ENCODE peak calls at places on chromosomes 16 and 17, in four cellular contexts. One of them, this sample, is unnamed.

GRCh38 chr16:86355951-86356350 is 154.4 kb upstream of the FOXF1 start:
- DNase-seq in breast epithelium: no peak
- DNase-seq in K562: no peak
- DNase-seq in prostate gland: no peak
- DNase-seq in this sample: no peak

GRCh38 chr16:87335306-87335967 is 18.2 kb upstream of the C16orf95 start:
- DNase-seq in prostate gland: no peak
- DNase-seq in breast epithelium: no peak
- DNase-seq in K562: no peak
- DNase-seq in this sample: no peak

GRCh38 chr17:30570191-30570590 is 93.0 kb downstream of the GOSR1 start:
- DNase-seq in breast epithelium: peak; percentile 28
- DNase-seq in prostate gland: no peak
- DNase-seq in K562: no peak
- DNase-seq in this sample: no peak

GRCh38 chr17:30599424-30600061 is 122.3 kb downstream of the GOSR1 start:
- DNase-seq in prostate gland: no peak
- DNase-seq in K562: no peak
- DNase-seq in breast epithelium: no peak
- DNase-seq in this sample: no peak

GRCh38 chr16:1825864-1826690 is 548 bp downstream of the HAGH start:
- DNase-seq in K562: no peak
- DNase-seq in prostate gland: no peak
- DNase-seq in breast epithelium: no peak
- DNase-seq in this sample: no peak

GRCh38 chr17:9575381-9576072 is at the start of gene STX8:
- DNase-seq in breast epithelium: peak; percentile 85
- DNase-seq in K562: peak; percentile 77
- DNase-seq in prostate gland: peak; percentile 87
- DNase-seq in this sample: peak; percentile 94

GRCh38 chr16:87076950-87077749 is 240.0 kb downstream of the C16orf95 start:
- DNase-seq in breast epithelium: no peak
- DNase-seq in prostate gland: no peak
- DNase-seq in K562: peak; percentile 53
- DNase-seq in this sample: peak; percentile 59

GRCh38 chr17:158379-158778 is 21.0 kb downstream of the SCGB1C2 start:
- DNase-seq in K562: no peak
- DNase-seq in prostate gland: no peak
- DNase-seq in breast epithelium: no peak
- DNase-seq in this sample: no peak

GRCh38 chr16:84048306-84048705 is 5.7 kb upstream of the SLC38A8 start:
- DNase-seq in prostate gland: peak; percentile 24
- DNase-seq in K562: peak; percentile 34
- DNase-seq in breast epithelium: no peak
- DNase-seq in this sample: peak; percentile 40

GRCh38 chr16:86466695-86467406 is 43.5 kb upstream of the FOXF1 start:
- DNase-seq in K562: no peak
- DNase-seq in breast epithelium: no peak
- DNase-seq in prostate gland: no peak
- DNase-seq in this sample: peak; percentile 94

GRCh38 chr17:76154292-76154691 is 13.2 kb upstream of the FOXJ1 start:
- DNase-seq in prostate gland: no peak
- DNase-seq in K562: no peak
- DNase-seq in breast epithelium: no peak
- DNase-seq in this sample: no peak

GRCh38 chr17:47831934-47832327 is 461 bp downstream of the LRRC46 start:
- DNase-seq in K562: no peak
- DNase-seq in breast epithelium: no peak
- DNase-seq in prostate gland: no peak
- DNase-seq in this sample: no peak

GRCh38 chr17:19307521-19307920 is 55.0 kb downstream of the B9D1 start:
- DNase-seq in prostate gland: no peak
- DNase-seq in K562: no peak
- DNase-seq in breast epithelium: no peak
- DNase-seq in this sample: peak; percentile 27
- H3K4me1 ChIP-seq in prostate gland: no peaks in the 10 kb centered on the region
- H3K4me1 ChIP-seq in K562: peaks cover 34% of the 10 kb centered on the region
- H3K4me1 ChIP-seq in breast epithelium: no peaks in the 10 kb centered on the region
- H3K4me1 ChIP-seq in this sample: no peaks in the 10 kb centered on the region

GRCh38 chr16:89738072-89738377 is 16.7 kb downstream of the ZNF276 start:
- DNase-seq in K562: no peak
- DNase-seq in breast epithelium: no peak
- DNase-seq in prostate gland: no peak
- DNase-seq in this sample: no peak
- TF ChIP-seq POLR2AphosphoS5 in K562: no peak
- TF ChIP-seq POLR2AphosphoS5 in breast epithelium: no peak
- TF ChIP-seq POLR2AphosphoS5 in prostate gland: no peak
- TF ChIP-seq POLR2AphosphoS5 in this sample: no peak

GRCh38 chr17:38868968-38869646 is 751 bp upstream of the LASP1 start:
- DNase-seq in K562: peak; percentile 62
- DNase-seq in breast epithelium: peak; percentile 97
- DNase-seq in prostate gland: peak; percentile 85
- DNase-seq in this sample: peak; percentile 97
- TF ChIP-seq CTCF in K562: peak; percentile 67
- TF ChIP-seq CTCF in breast epithelium: no peak
- TF ChIP-seq CTCF in prostate gland: no peak
- TF ChIP-seq CTCF in this sample: no peak

GRCh38 chr16:73037845-73038570 is 9.9 kb downstream of the ZFHX3 start:
- DNase-seq in prostate gland: no peak
- DNase-seq in K562: peak; percentile 38
- DNase-seq in breast epithelium: peak; percentile 20
- DNase-seq in this sample: peak; percentile 63
- H3K4me1 ChIP-seq in prostate gland: peaks cover 18% of the 10 kb centered on the region
- H3K4me1 ChIP-seq in K562: peaks cover 13% of the 10 kb centered on the region
- H3K4me1 ChIP-seq in breast epithelium: no peaks in the 10 kb centered on the region
- H3K4me1 ChIP-seq in this sample: peaks cover 90% of the 10 kb centered on the region

DNA sequence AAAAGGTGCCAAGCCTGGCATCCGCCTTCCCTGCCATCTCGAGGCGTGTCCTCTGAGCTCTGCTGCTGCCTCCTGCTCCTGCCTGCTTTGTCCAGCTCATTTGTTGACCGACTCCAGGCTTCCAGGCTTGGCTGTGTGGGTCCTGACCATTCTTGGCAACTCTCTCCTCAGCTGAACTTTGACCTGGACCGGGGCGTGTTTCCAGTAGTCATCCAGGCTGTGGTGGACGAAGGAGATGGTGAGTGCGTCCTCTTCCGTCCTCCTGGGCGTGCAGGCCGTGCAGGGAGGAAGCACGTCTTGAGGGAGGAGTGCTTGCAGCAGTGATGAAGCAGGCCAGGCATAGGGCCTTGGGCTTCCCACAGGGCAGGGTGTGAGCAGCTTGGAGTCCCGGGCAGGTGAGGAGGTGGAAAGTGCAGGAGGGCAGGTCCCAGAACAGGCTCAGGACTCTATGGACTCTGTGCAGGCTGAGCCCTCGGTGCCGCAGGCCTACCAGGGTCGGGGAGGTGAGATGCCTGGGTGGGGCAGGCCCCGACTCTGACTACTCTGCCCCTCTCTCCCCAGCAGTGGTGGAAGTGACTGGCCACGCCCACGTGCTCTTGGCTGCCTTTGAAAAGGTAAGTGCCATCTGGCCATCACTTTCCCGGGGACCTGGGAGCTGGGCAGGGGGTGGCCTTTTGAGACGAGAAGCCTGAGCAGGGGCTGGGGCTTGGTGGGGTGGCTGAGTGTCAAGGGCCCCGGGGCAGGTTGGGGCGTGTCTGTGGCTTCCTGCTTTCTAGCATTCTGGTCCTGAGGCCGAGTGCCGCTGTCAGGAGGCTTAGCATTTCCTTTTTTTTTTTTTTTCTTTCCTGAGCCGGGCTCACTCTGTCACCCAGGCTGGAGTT is 28.6 kb upstream of the NUDT16L1 start:
- DNase-seq in K562: no peak
- DNase-seq in prostate gland: no peak
- DNase-seq in breast epithelium: no peak
- DNase-seq in this sample: no peak
- TF ChIP-seq POLR2AphosphoS5 in K562: no peak
- TF ChIP-seq POLR2AphosphoS5 in prostate gland: no peak
- TF ChIP-seq POLR2AphosphoS5 in breast epithelium: no peak
- TF ChIP-seq POLR2AphosphoS5 in this sample: no peak

DNA sequence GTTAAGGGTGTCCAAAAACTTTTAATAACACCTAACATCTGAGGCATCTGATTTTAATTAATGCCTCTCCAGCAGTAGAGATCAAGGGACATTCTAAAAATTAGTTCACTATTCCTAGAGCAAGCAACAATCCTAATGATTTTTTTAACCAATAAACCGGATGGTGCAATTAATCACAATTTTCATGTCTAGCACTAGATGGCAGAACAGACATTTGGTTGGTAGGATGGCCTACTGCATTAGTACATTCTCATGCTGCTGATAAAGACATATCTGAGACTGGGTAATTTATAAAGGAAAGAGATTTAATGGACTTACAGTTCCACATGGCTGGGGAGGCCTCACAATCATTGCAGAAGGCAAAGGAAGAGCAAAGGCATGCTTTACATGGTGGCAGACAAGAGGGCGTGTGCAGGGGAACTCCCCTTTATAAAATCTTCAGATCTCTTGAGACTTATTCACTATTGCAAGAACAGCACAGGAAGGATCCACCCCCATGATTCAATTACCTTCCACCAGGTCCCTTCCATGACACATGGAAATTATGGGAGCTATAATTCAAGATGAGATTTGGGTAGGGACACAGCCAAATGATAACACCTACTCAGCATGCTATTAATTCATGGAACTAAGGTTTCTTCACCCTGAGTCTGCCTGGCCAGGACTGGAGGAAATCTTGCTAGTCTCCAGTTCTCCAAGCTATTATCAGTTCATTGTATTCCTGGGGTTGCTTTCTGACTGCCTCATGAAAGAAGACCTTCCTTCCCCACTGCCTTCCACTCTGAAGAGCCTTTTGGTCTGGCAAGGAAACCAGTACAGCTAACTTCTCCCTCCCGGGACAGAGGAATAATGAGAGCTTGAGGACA is 24.8 kb downstream of the HS3ST3A1 start:
- DNase-seq in breast epithelium: no peak
- DNase-seq in prostate gland: no peak
- DNase-seq in K562: no peak
- DNase-seq in this sample: no peak
- TF ChIP-seq CTCF in breast epithelium: no peak
- TF ChIP-seq CTCF in prostate gland: no peak
- TF ChIP-seq CTCF in K562: no peak
- TF ChIP-seq CTCF in this sample: no peak

DNA sequence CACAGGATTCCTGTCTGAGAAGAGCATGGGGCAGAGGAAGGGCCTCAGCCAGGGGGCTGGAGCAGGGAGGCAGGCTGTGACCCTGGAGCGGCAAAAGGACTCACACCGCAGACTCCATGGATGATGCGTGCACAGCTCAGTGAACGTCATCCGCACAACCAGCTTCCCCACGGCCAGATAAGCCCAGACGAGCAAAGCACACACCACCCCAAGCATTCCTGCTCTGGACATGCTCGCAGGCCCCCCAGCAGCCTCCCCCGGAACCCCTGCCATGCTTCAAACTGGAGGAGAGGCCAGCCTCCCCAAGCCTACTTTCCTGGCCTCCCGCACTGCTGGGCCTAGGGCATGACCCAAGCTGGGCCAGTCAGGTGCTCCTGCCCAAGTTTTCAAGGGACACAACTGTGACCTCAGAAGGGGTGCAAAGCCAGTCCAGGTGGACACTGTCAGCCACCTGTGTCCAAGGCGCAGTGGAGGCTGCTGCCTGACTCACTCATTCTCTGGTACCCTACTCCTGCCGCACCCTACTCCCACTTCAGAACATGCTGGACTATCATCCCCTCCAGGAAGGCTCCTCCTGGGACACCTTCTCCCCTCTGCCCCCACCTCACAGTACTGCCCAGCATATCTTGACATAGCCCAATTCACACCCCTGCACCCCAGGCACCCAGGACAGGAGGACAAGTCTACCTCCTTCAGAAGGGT is 4.8 kb downstream of the BCAR1 start:
- DNase-seq in prostate gland: no peak
- DNase-seq in K562: no peak
- DNase-seq in breast epithelium: no peak
- DNase-seq in this sample: no peak
- H3K4me1 ChIP-seq in prostate gland: peaks cover 33% of the 10 kb centered on the region
- H3K4me1 ChIP-seq in K562: peaks cover 17% of the 10 kb centered on the region
- H3K4me1 ChIP-seq in breast epithelium: peaks cover 19% of the 10 kb centered on the region
- H3K4me1 ChIP-seq in this sample: peaks cover 76% of the 10 kb centered on the region

GRCh38 chr17:72407336-72408121 is 286.7 kb downstream of the SOX9 start:
- DNase-seq in K562: no peak
- DNase-seq in breast epithelium: peak; percentile 84
- DNase-seq in prostate gland: peak; percentile 88
- DNase-seq in this sample: peak; percentile 80
- TF ChIP-seq POLR2AphosphoS5 in K562: no peak
- TF ChIP-seq POLR2AphosphoS5 in breast epithelium: peak; percentile 59
- TF ChIP-seq POLR2AphosphoS5 in prostate gland: peak; percentile 93
- TF ChIP-seq POLR2AphosphoS5 in this sample: no peak

GRCh38 chr16:20707461-20707860 is 10.0 kb upstream of the ACSM1 start:
- DNase-seq in K562: no peak
- DNase-seq in prostate gland: peak; percentile 79
- DNase-seq in breast epithelium: no peak
- DNase-seq in this sample: no peak

GRCh38 chr16:20711277-20711911 is 13.9 kb upstream of the ACSM1 start:
- DNase-seq in prostate gland: no peak
- DNase-seq in K562: no peak
- DNase-seq in breast epithelium: no peak
- DNase-seq in this sample: peak; percentile 85
- TF ChIP-seq CTCF in prostate gland: no peak
- TF ChIP-seq CTCF in K562: no peak
- TF ChIP-seq CTCF in breast epithelium: no peak
- TF ChIP-seq CTCF in this sample: no peak

GRCh38 chr16:68282064-68282452 is 17.7 kb downstream of the SLC7A6 start:
- DNase-seq in K562: no peak
- DNase-seq in prostate gland: no peak
- DNase-seq in breast epithelium: no peak
- DNase-seq in this sample: no peak

GRCh38 chr16:68284847-68285246 is 20.5 kb downstream of the SLC7A6 start:
- DNase-seq in breast epithelium: no peak
- DNase-seq in K562: no peak
- DNase-seq in prostate gland: no peak
- DNase-seq in this sample: no peak

GRCh38 chr16:68283840-68284595 is 19.7 kb downstream of the SLC7A6 start:
- DNase-seq in K562: no peak
- DNase-seq in prostate gland: no peak
- DNase-seq in breast epithelium: no peak
- DNase-seq in this sample: no peak

GRCh38 chr16:68281368-68282063 is 17.2 kb downstream of the SLC7A6 start:
- DNase-seq in K562: no peak
- DNase-seq in prostate gland: no peak
- DNase-seq in breast epithelium: no peak
- DNase-seq in this sample: no peak

GRCh38 chr16:68283346-68283745 is 19.0 kb downstream of the SLC7A6 start:
- DNase-seq in K562: no peak
- DNase-seq in breast epithelium: no peak
- DNase-seq in prostate gland: no peak
- DNase-seq in this sample: no peak
- H3K4me1 ChIP-seq in K562: peaks cover 20% of the 10 kb centered on the region
- H3K4me1 ChIP-seq in breast epithelium: peaks cover 11% of the 10 kb centered on the region
- H3K4me1 ChIP-seq in prostate gland: no peaks in the 10 kb centered on the region
- H3K4me1 ChIP-seq in this sample: no peaks in the 10 kb centered on the region